ENCODE peak calls at places on chromosomes 5 and 9, in seven cellular contexts. S is IMR-90, K is DND-41, Z is fibroblast of lung, E is HepG2, H is neural progenitor cell, O is PC-9. T is an unnamed sample.
A peak's percentile ranks its signal among the peaks of the same experiment; 100 is the strongest.

GRCh38 chr9:14373319-14373632 is 59.3 kb upstream of the NFIB start:
- DNase-seq in S (peak; percentile 38), K (no peak), Z (no peak), E (no peak), H (no peak), O (no peak), T (no peak)

GRCh38 chr9:22238809-22239684 is 207.6 kb upstream of the DMRTA1 start:
- DNase-seq in S (peak; percentile 63), K (no peak), Z (peak; percentile 71), E (peak; percentile 40), H (peak; percentile 38), O (no peak), T (peak; percentile 75)

GRCh38 chr5:11182441-11183080 is 421.5 kb upstream of the DAP start:
- DNase-seq in S (peak; percentile 47), K (no peak), Z (peak; percentile 57), E (peak; percentile 23), H (peak; percentile 62), O (peak; percentile 19), T (peak; percentile 18)

GRCh38 chr5:88060194-88060593 is 208.5 kb downstream of the TMEM161B start:
- DNase-seq in S (no peak), K (no peak), Z (no peak), E (no peak), H (no peak), O (no peak), T (no peak)

GRCh38 chr5:146013761-146014160 is 77.4 kb downstream of the SH3RF2 start:
- DNase-seq in S (no peak), K (no peak), Z (no peak), E (no peak), H (no peak), O (no peak), T (no peak)

GRCh38 chr9:137277329-137278041 is at the start of gene TOR4A:
- DNase-seq in S (peak; percentile 86), K (no peak), Z (peak; percentile 87), E (peak; percentile 94), H (peak; percentile 75), O (peak; percentile 98), T (peak; percentile 90)

GRCh38 chr5:5589146-5589826 is 166.8 kb downstream of the ICE1 start:
- DNase-seq in S (no peak), K (no peak), Z (no peak), E (no peak), H (no peak), O (no peak), T (no peak)

GRCh38 chr9:4662108-4662988 is at the start of gene PLPP6:
- DNase-seq in S (peak; percentile 75), K (peak; percentile 78), Z (peak; percentile 80), E (peak; percentile 86), H (peak; percentile 91), O (peak; percentile 83), T (peak; percentile 75)

GRCh38 chr5:42612997-42613396 is 143.6 kb upstream of the CCDC152 start:
- DNase-seq in S (peak; percentile 26), K (no peak), Z (peak; percentile 72), E (no peak), H (no peak), O (no peak), T (no peak)

GRCh38 chr5:67974054-67974453 is 241.5 kb upstream of the PIK3R1 start:
- DNase-seq in S (no peak), K (no peak), Z (no peak), E (no peak), H (no peak), O (no peak), T (no peak)

GRCh38 chr5:67089200-67089725 is 107.3 kb downstream of the CD180 start:
- DNase-seq in S (peak; percentile 65), K (no peak), Z (peak; percentile 66), E (no peak), H (peak; percentile 31), O (no peak), T (no peak)

GRCh38 chr5:178238711-178239592 is 6.3 kb upstream of the PHYKPL start:
- DNase-seq in S (no peak), K (no peak), Z (no peak), E (no peak), H (no peak), O (no peak), T (no peak)

GRCh38 chr5:120901199-120901598 is 437.1 kb downstream of the PRR16 start:
- DNase-seq in S (no peak), K (peak; percentile 46), Z (no peak), E (no peak), H (no peak), O (peak; percentile 3), T (no peak)

GRCh38 chr5:133471699-133472098 is 140.6 kb downstream of the FSTL4 start:
- DNase-seq in S (no peak), K (no peak), Z (no peak), E (no peak), H (no peak), O (no peak), T (no peak)

GRCh38 chr9:13282998-13283397 is 3.5 kb upstream of the MPDZ start:
- DNase-seq in S (peak; percentile 42), K (no peak), Z (peak; percentile 61), E (no peak), H (peak; percentile 26), O (no peak), T (no peak)

GRCh38 chr5:149886697-149887470 is 57.7 kb downstream of the PDE6A start:
- DNase-seq in S (peak; percentile 33), K (no peak), Z (peak; percentile 86), E (no peak), H (no peak), O (peak; percentile 10), T (no peak)

GRCh38 chr5:90022711-90023053 is 386.9 kb downstream of the CETN3 start:
- DNase-seq in S (no peak), K (no peak), Z (peak; percentile 12), E (no peak), H (no peak), O (no peak), T (no peak)

GRCh38 chr5:63401434-63402046 is 560.7 kb downstream of the HTR1A start:
- DNase-seq in S (peak; percentile 8), K (peak; percentile 55), Z (peak; percentile 17), E (peak; percentile 35), H (peak; percentile 77), O (peak; percentile 49), T (peak; percentile 48)

GRCh38 chr5:179827684-179828083 is 7.0 kb downstream of the SQSTM1 start:
- DNase-seq in S (peak; percentile 73), K (peak; percentile 45), Z (peak; percentile 49), E (no peak), H (no peak), O (no peak), T (no peak)

GRCh38 chr5:34735436-34736426 is 79.6 kb downstream of the RAI14 start:
- DNase-seq in S (peak; percentile 80), K (no peak), Z (peak; percentile 85), E (no peak), H (no peak), O (peak; percentile 67), T (no peak)

GRCh38 chr5:32187675-32188074 is 13.6 kb upstream of the GOLPH3 start:
- DNase-seq in S (no peak), K (no peak), Z (no peak), E (no peak), H (no peak), O (no peak), T (no peak)

GRCh38 chr5:9197881-9198260 is 348.0 kb downstream of the SEMA5A start:
- DNase-seq in S (peak; percentile 70), K (no peak), Z (peak; percentile 70), E (no peak), H (no peak), O (no peak), T (peak; percentile 13)

GRCh38 chr5:175813943-175814630 is 57.3 kb upstream of the CPLX2 start:
- DNase-seq in S (no peak), K (no peak), Z (no peak), E (no peak), H (no peak), O (no peak), T (no peak)

GRCh38 chr5:81826128-81826527 is 75.2 kb upstream of the SSBP2 start:
- DNase-seq in S (peak; percentile 23), K (no peak), Z (no peak), E (no peak), H (no peak), O (no peak), T (no peak)

GRCh38 chr5:179866241-179867078 is 7.8 kb upstream of the MRNIP start:
- DNase-seq in S (no peak), K (no peak), Z (no peak), E (no peak), H (no peak), O (no peak), T (peak; percentile 63)

DNA sequence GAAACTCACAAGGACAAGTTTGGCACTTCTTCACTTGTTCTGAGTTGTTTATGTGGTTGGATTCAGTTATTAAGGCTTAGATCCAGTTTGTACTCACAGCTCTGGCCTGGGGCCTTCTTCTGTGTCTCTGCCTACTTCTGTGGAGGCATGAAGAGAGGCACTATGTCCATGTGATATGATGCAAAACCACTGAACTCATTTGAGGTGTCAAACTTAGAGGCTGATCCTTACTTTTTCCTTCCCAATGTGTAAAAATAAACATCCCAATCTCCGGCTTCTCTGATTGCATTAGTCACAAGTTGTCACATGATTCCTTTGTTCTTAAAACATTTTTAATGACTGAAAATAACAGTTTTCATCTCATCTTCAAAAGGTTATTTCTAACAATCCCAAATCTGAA is 276.1 kb upstream of the RGMB start:
- DNase-seq in S (no peak), K (no peak), Z (peak; percentile 24), E (no peak), H (no peak), O (no peak), T (no peak)
- H2AFZ ChIP-seq in S (no peak overlapping the region), K (no peak overlapping the region), Z (no peak overlapping the region), E (no peak overlapping the region), H (peak overlapping the region; percentile 29), O (no peak overlapping the region), T (no peak overlapping the region)

GRCh38 chr9:37942616-37943328 is 38.8 kb upstream of the SLC25A51 start:
- DNase-seq in S (no peak), K (no peak), Z (no peak), E (no peak), H (no peak), O (peak; percentile 23), T (no peak)
- H3K4me1 ChIP-seq in S (peaks cover 55% of the 10 kb centered on the region), K (no peaks in the 10 kb centered on the region), Z (peaks cover 43% of the 10 kb centered on the region), E (peaks cover 32% of the 10 kb centered on the region), H (peaks cover 16% of the 10 kb centered on the region), O (peaks cover 74% of the 10 kb centered on the region), T (no peaks in the 10 kb centered on the region)

GRCh38 chr5:27242258-27242626 is 203.9 kb upstream of the CDH9 start:
- DNase-seq in S (no peak), K (no peak), Z (no peak), E (no peak), H (no peak), O (no peak), T (no peak)
- H2AFZ ChIP-seq in S (no peak overlapping the region), K (no peak overlapping the region), Z (no peak overlapping the region), E (no peak overlapping the region), H (no peak overlapping the region), O (peak overlapping the region; percentile 3), T (no peak overlapping the region)

GRCh38 chr5:39877479-39877878 is 452.7 kb upstream of the DAB2 start:
- DNase-seq in S (no peak), K (no peak), Z (no peak), E (no peak), H (no peak), O (no peak), T (no peak)

GRCh38 chr5:39876146-39876545 is 451.4 kb upstream of the DAB2 start:
- DNase-seq in S (no peak), K (no peak), Z (no peak), E (no peak), H (no peak), O (no peak), T (no peak)

DNA sequence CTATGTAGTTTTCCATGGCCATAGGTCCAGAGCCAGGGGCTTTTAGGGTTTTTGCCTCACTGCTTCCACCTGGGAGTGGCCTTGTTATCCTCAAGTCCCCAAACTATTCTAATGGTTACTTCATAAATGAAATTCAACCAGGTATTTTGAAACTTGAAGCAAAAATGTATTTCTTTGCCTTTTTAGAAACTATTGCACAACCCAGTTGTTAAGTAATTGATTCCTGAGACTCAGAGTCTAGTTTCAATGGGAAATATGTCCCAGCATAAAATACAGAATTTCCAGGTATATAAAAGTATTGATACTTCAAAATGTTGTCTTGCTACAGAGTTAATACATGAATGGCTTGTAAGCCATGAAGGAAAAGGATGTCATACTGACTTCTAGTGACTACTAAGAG is 456.2 kb upstream of the DAB2 start:
- DNase-seq in S (no peak), K (no peak), Z (no peak), E (no peak), H (no peak), O (no peak), T (no peak)
- H3K4me1 ChIP-seq in S (no peaks in the 10 kb centered on the region), K (no peaks in the 10 kb centered on the region), Z (no peaks in the 10 kb centered on the region), E (no peaks in the 10 kb centered on the region), H (no peaks in the 10 kb centered on the region), O (no peaks in the 10 kb centered on the region), T (no peaks in the 10 kb centered on the region)